ENCODE peak calls at places on chromosome 7, in nine cellular contexts. M is endodermal cell, W is BE2C, E is psoas muscle, Z is neural crest cell, T is tibial nerve, L is A549, Y is AG10803, G is fibroblast of the aortic adventitia. Q is an unnamed sample.

GRCh38 chr7:92137531-92137930 is 3.3 kb upstream of the CYP51A1 start:
- DNase-seq in M (no peak), W (peak), E (no peak), Z (no peak), T (no peak), L (no peak), Y (no peak), G (no peak), Q (no peak)

GRCh38 chr7:14321947-14322346 is 332.5 kb upstream of the ETV1 start:
- DNase-seq in M (no peak), W (peak), E (no peak), Z (no peak), T (no peak), L (no peak), Y (no peak), G (no peak), Q (no peak)

GRCh38 chr7:105046414-105046813 is 32.4 kb downstream of the KMT2E start:
- DNase-seq in M (no peak), W (no peak), E (no peak), Z (no peak), T (no peak), L (no peak), Y (peak), G (peak), Q (no peak)

GRCh38 chr7:110386006-110386405 is 704.9 kb upstream of the LRRN3 start:
- DNase-seq in M (no peak), W (no peak), E (no peak), Z (no peak), T (no peak), L (no peak), Y (no peak), G (no peak), Q (no peak)

GRCh38 chr7:14233026-14233897 is 243.8 kb upstream of the ETV1 start:
- DNase-seq in M (peak), W (no peak), E (no peak), Z (no peak), T (no peak), L (no peak), Y (no peak), G (peak), Q (peak)

GRCh38 chr7:79610905-79611304 is 157.4 kb upstream of the MAGI2 start:
- DNase-seq in M (no peak), W (peak), E (no peak), Z (no peak), T (no peak), L (no peak), Y (no peak), G (peak), Q (no peak)

GRCh38 chr7:65475734-65476319 is 102.2 kb downstream of the ZNF92 start:
- DNase-seq in M (no peak), W (no peak), E (no peak), Z (no peak), T (no peak), L (no peak), Y (no peak), G (no peak), Q (no peak)

GRCh38 chr7:16881809-16882208 is at the start of gene AGR3:
- DNase-seq in M (no peak), W (no peak), E (no peak), Z (no peak), T (no peak), L (no peak), Y (no peak), G (no peak), Q (no peak)

GRCh38 chr7:64685741-64686140 is 19.8 kb downstream of the ZNF107 start:
- DNase-seq in M (no peak), W (no peak), E (no peak), Z (no peak), T (no peak), L (no peak), Y (no peak), G (no peak), Q (no peak)

GRCh38 chr7:50656141-50656895 is 91.1 kb upstream of the DDC start:
- DNase-seq in M (peak), W (no peak), E (peak), Z (no peak), T (no peak), L (no peak), Y (no peak), G (no peak), Q (no peak)

GRCh38 chr7:41584746-41585145 is 118.1 kb downstream of the INHBA start:
- DNase-seq in M (no peak), W (no peak), E (no peak), Z (no peak), T (no peak), L (no peak), Y (peak), G (no peak), Q (no peak)

GRCh38 chr7:111115966-111116365 is 25.0 kb downstream of the LRRN3 start:
- DNase-seq in M (no peak), W (no peak), E (no peak), Z (no peak), T (no peak), L (no peak), Y (no peak), G (no peak), Q (no peak)

GRCh38 chr7:3493499-3493898 is 192.4 kb downstream of the SDK1 start:
- DNase-seq in M (no peak), W (no peak), E (no peak), Z (no peak), T (no peak), L (no peak), Y (peak), G (peak), Q (peak)
- TF ChIP-seq CTCF in M (no peak), W (no peak), E (no peak), Z (no peak), T (no peak), L (no peak), Y (no peak), G (no peak), Q (no peak)

GRCh38 chr7:15554081-15554480 is 7.7 kb downstream of the AGMO start:
- DNase-seq in M (no peak), W (no peak), E (no peak), Z (no peak), T (no peak), L (peak), Y (peak), G (no peak), Q (peak)

GRCh38 chr7:15557186-15557585 is 4.6 kb downstream of the AGMO start:
- DNase-seq in M (no peak), W (no peak), E (no peak), Z (no peak), T (no peak), L (peak), Y (no peak), G (no peak), Q (no peak)

GRCh38 chr7:15554744-15555143 is 7.1 kb downstream of the AGMO start:
- DNase-seq in M (no peak), W (no peak), E (no peak), Z (no peak), T (no peak), L (no peak), Y (no peak), G (no peak), Q (no peak)

GRCh38 chr7:15556706-15557105 is 5.1 kb downstream of the AGMO start:
- DNase-seq in M (no peak), W (no peak), E (no peak), Z (no peak), T (no peak), L (no peak), Y (no peak), G (no peak), Q (no peak)

DNA sequence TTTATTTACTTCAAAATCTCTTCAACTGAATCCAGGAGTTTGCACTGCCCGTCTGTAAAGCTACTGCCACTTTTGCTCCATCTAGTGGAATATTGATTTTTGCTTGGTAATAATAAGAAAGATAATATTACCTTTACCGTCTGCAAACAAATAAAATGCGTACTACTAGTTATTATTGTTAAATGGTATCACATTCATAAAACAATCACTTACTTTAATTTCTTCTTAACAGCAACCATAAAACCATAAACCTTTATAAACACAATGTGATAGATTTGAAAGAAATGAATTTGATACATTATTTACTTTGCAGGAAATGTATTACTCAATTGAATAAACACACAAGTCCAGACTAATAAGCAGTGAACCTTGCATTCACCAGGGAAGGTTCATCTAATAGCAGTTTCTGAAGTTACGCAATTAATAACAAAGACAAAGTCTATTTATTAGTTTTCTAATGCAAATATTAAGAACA is 6.4 kb downstream of the AGMO start:
- DNase-seq in M (no peak), W (no peak), E (no peak), Z (no peak), T (no peak), L (peak), Y (peak), G (peak), Q (peak)
- TF ChIP-seq CTCF in M (no peak), W (peak), E (peak), Z (no peak), T (no peak), L (peak), Y (peak), G (peak), Q (peak)

GRCh38 chr7:151431768-151432311 is 8.1 kb downstream of the CRYGN start:
- DNase-seq in M (no peak), W (no peak), E (no peak), Z (no peak), T (no peak), L (no peak), Y (no peak), G (no peak), Q (no peak)

GRCh38 chr7:151433721-151434400 is 6.1 kb downstream of the CRYGN start:
- DNase-seq in M (no peak), W (no peak), E (no peak), Z (no peak), T (no peak), L (no peak), Y (no peak), G (no peak), Q (no peak)

GRCh38 chr7:151431281-151431767 is 8.6 kb downstream of the CRYGN start:
- DNase-seq in M (no peak), W (no peak), E (no peak), Z (no peak), T (no peak), L (no peak), Y (no peak), G (no peak), Q (no peak)

GRCh38 chr7:151434549-151434948 is 5.4 kb downstream of the CRYGN start:
- DNase-seq in M (no peak), W (no peak), E (no peak), Z (no peak), T (no peak), L (no peak), Y (no peak), G (no peak), Q (no peak)

DNA sequence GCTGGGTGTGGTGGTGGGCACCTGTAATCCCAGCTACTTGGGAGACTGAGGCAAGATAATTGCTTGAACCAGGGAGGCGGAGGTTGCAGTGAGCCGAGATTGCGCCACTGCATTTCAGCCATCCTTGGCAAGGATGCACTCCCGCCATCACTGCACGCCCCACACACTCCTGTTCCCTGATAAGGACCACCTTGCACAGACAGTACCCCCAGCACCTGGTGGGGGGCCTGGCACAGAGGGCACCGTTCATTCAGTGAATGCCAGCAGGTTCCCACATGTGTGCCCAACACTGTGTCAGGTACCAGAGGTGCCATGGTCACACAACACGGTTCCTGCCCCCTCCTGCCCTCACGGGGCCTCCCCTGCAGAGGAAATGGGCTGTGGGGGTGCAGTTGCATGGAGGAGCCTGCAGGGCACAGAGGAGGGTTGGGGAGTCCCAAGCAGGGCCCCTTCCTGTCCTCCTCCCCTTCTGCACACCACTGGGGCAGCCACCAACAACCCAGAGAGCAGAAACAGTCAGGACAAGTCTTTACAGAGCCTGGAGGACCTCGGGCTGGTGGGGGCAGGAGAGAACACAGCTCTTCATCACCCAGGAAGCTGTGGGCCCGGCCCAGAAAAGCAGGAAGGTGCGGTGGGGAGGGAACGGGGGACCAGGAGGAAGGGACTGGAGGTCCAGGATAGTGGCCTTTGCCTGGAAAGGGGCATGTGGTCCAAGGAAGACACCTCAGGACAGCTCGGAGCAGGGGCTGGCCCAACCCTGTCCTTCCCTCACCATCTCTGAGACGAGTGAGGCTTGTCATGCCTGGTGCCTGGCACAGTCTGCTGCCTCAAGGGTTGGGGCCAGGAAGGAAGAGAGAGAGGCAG is 7.1 kb downstream of the CRYGN start:
- DNase-seq in M (no peak), W (no peak), E (no peak), Z (no peak), T (no peak), L (no peak), Y (no peak), G (no peak), Q (no peak)
- TF ChIP-seq CTCF in M (peak), W (no peak), E (no peak), Z (no peak), T (no peak), L (no peak), Y (no peak), G (peak), Q (peak)

GRCh38 chr7:101244385-101245146 is at the start of gene FIS1:
- DNase-seq in M (peak), W (peak), E (peak), Z (peak), T (peak), L (peak), Y (peak), G (peak), Q (peak)
- TF ChIP-seq CTCF in M (peak), W (peak), E (no peak), Z (peak), T (peak), L (peak), Y (peak), G (peak), Q (peak)

GRCh38 chr7:126778101-126778500 is 474.6 kb downstream of the GRM8 start:
- DNase-seq in M (no peak), W (no peak), E (no peak), Z (no peak), T (no peak), L (no peak), Y (no peak), G (no peak), Q (no peak)
- TF ChIP-seq CTCF in M (no peak), W (no peak), E (no peak), Z (no peak), T (no peak), L (no peak), Y (no peak), G (no peak), Q (no peak)

DNA sequence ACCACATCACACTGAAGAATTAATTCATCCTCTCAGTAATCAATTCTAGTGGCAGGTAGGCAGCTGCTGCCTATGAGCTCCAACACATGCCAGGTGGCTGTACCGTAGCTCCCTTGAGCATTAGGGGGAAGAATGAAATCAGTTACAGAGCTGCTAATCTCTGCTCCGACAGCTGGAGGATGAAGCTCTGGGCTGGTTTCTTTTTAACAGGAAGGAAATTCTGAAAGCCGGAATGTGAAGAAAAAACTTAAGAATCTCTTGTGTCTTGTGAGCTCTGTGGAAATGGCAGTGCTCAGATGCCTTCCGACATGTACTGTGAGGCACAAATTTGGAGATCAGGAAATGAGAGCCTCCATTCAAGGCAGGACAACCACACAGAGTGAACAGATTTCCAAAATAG is 2.8 kb upstream of the AHCYL2 start:
- DNase-seq in M (no peak), W (no peak), E (no peak), Z (no peak), T (no peak), L (no peak), Y (no peak), G (peak), Q (no peak)
- TF ChIP-seq CTCF in M (no peak), W (no peak), E (no peak), Z (no peak), T (no peak), L (no peak), Y (no peak), G (no peak), Q (no peak)

DNA sequence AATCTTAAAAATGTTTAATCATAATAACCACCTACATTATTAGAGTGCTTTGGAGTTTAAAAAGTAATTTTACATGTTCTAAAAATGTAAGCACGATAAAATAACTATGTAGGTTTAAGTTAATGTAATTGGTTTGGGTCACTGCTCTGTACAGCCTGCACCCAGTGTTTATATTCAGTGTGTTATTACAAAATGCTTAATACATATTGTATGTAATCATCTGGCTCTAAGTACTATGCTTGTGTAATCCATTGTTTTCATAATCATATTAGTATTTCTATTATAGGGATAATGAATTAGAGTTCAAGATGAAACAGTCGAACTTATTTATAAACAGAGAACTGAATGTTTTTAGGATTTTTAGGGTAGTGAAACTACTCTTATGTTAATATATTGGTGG is 13.1 kb downstream of the RPA3 start:
- DNase-seq in M (no peak), W (no peak), E (no peak), Z (no peak), T (no peak), L (no peak), Y (no peak), G (no peak), Q (no peak)
- TF ChIP-seq CTCF in M (no peak), W (no peak), E (no peak), Z (no peak), T (no peak), L (no peak), Y (no peak), G (no peak), Q (no peak)

GRCh38 chr7:106781007-106781406 is 84.1 kb upstream of the PIK3CG start:
- DNase-seq in M (no peak), W (no peak), E (no peak), Z (no peak), T (no peak), L (no peak), Y (no peak), G (no peak), Q (no peak)

GRCh38 chr7:106779877-106780276 is 85.2 kb upstream of the PIK3CG start:
- DNase-seq in M (peak), W (peak), E (no peak), Z (no peak), T (no peak), L (peak), Y (no peak), G (no peak), Q (no peak)

GRCh38 chr7:106777666-106778299 is 87.3 kb upstream of the PIK3CG start:
- DNase-seq in M (no peak), W (no peak), E (no peak), Z (no peak), T (no peak), L (no peak), Y (no peak), G (no peak), Q (no peak)

GRCh38 chr7:106776618-106777347 is 88.3 kb upstream of the PIK3CG start:
- DNase-seq in M (no peak), W (no peak), E (no peak), Z (no peak), T (no peak), L (no peak), Y (no peak), G (no peak), Q (no peak)

DNA sequence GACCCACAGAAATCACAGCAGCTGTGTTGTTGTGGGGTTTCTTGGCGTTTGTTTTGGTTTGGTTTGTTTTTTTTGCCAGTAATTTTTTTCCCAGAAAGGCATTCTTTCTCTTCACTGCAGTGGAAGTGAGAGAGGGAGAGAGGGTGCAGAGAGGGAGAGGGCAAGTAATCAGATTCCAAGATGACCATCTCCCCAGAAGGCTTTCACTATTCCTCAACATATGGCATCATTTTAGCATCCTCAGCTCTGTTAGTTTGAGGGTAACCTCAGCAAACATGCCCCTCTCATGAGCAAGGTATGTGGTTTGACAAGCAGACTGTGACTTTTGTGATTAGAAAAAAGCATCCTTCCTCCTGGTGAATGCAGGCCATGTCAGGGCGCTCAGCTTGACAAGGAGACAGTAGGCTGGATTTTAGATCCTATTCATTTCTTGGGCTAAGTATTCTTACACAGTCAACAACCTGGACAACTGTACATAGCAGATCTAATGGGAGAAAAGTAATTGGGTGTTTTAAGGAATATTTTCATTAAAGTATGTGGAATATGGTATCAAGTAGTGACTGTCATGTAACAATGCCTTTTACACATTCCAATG is 86.3 kb upstream of the PIK3CG start:
- DNase-seq in M (no peak), W (no peak), E (no peak), Z (no peak), T (no peak), L (no peak), Y (peak), G (no peak), Q (no peak)
- TF ChIP-seq CTCF in M (no peak), W (no peak), E (no peak), Z (no peak), T (no peak), L (no peak), Y (no peak), G (no peak), Q (no peak)

DNA sequence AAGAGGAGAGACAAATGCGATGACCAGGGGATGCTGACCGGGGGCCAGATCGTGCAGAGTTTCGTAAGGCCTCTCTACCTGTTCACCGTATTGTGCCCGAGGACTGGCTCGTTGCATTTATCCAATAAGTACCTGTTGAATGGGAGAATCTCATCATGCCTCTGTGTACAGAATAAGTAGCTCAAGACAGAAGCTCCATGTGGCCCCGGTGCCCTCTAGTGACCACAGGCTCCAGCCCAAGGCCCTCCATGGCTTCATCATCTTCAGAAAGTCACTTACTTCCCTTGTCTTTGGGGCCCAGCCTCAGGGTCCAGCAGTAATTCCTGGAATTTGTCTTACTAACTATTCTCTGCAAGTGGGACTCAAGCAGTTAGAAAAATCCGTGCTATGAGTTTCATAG is 151.0 kb downstream of the CHN2 start:
- DNase-seq in M (peak), W (peak), E (no peak), Z (no peak), T (no peak), L (peak), Y (peak), G (peak), Q (peak)
- TF ChIP-seq CTCF in M (peak), W (peak), E (peak), Z (peak), T (no peak), L (peak), Y (peak), G (peak), Q (peak)

Q was measured in brain microvascular endothelial cell.